ENCODE peak calls at places on chromosomes 11 and 22, in nine cellular contexts. M is body of pancreas; T is lower lobe of right lung; C is Peyer's patch; D is mammary epithelial cell; E is effector memory CD4-positive, alpha-beta T cell; A is cardiac muscle cell; Y is Panc1; H is lung. N is an unnamed sample.
A peak's percentile ranks its signal among the peaks of the same experiment; 100 is the strongest.

GRCh38 chr11:34263462-34264186 is 94.2 kb downstream of the ABTB2 start:
- DNase-seq in E (no peak), H (peak; percentile 75), D (peak; percentile 90), A (peak; percentile 75), T (peak; percentile 73), M (peak; percentile 82), C (peak; percentile 86), Y (peak; percentile 81), N (no peak)

GRCh38 chr22:43013355-43014061 is 1.4 kb downstream of the PACSIN2 start:
- DNase-seq in T (no peak), A (peak; percentile 36), Y (no peak), M (peak; percentile 33), H (no peak), E (no peak), D (peak; percentile 56), C (no peak), N (no peak)

GRCh38 chr11:34168642-34169051 is 63.2 kb downstream of the NAT10 start:
- DNase-seq in E (no peak), H (no peak), T (no peak), Y (no peak), A (no peak), C (no peak), M (no peak), D (no peak), N (no peak)

GRCh38 chr11:64341851-64342791 is 2.1 kb downstream of the CCDC88B start:
- DNase-seq in D (peak; percentile 91), C (peak; percentile 96), A (peak; percentile 93), Y (peak; percentile 43), E (peak; percentile 83), H (peak; percentile 94), T (peak; percentile 94), M (peak; percentile 97), N (peak; percentile 88)

GRCh38 chr11:117037279-117037951 is 60.8 kb downstream of the SIK3 start:
- DNase-seq in T (no peak), M (no peak), C (no peak), D (peak; percentile 35), E (no peak), A (no peak), Y (no peak), H (no peak), N (peak; percentile 34)

GRCh38 chr11:15199693-15200092 is 85.0 kb downstream of the INSC start:
- DNase-seq in M (peak; percentile 70), E (no peak), H (no peak), Y (no peak), D (peak; percentile 67), A (no peak), T (no peak), C (no peak), N (no peak)

GRCh38 chr11:111941963-111942362 is 4.8 kb downstream of the DIXDC1 start:
- DNase-seq in M (no peak), Y (no peak), H (no peak), C (no peak), D (peak; percentile 65), T (no peak), A (no peak), E (no peak), N (no peak)

GRCh38 chr11:115653926-115654325 is 149.7 kb upstream of the CADM1 start:
- DNase-seq in A (no peak), Y (no peak), M (no peak), H (no peak), D (no peak), T (no peak), C (peak; percentile 74), E (no peak), N (no peak)

GRCh38 chr22:49627217-49628181 is 200.2 kb downstream of the BRD1 start:
- DNase-seq in E (no peak), H (no peak), T (peak; percentile 35), C (no peak), M (no peak), D (no peak), A (no peak), Y (no peak), N (no peak)

GRCh38 chr11:95359756-95360155 is 128.8 kb upstream of the SESN3 start:
- DNase-seq in C (no peak), D (peak; percentile 46), E (no peak), M (no peak), A (no peak), T (no peak), Y (no peak), H (no peak), N (no peak)

GRCh38 chr11:122524532-122524882 is 131.0 kb upstream of the UBASH3B start:
- DNase-seq in E (no peak), H (no peak), C (no peak), M (no peak), A (peak; percentile 9), T (no peak), D (no peak), Y (no peak), N (no peak)

DNA sequence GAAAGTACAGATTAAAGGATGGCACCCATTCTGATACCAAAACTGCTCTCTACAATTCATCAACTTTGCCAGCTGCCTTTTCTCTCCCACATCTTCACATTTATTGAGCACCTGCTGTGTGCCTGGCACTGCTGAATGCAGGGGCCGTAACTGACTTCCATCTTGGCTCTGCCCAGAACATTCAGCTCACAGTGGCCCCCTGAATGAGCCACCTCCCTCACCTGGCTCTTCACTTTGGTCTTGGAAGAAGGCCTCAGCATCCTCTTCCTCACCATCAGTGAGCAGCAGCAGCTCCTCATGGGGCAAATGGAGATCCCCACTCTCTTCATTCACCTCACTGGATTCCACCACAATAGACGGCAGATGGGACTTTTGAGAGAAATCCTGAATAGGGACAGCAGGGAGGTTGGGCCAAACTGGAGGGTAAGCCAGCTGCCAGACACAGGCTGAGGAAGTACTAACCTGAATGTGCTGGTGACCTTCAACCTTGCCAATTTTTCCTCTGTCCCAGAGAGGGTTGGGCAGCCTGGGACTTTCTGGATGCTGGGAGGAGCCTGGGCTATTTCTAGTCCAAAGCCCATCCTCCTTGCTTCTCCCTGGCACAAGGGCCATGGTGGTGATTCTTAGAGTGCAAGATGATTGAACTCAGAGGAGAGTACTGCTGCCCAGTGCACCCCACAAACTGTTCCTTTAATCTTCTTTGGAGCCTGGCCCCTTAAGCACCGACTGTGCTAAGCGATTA is 1.9 kb upstream of the UQCC3 start:
- DNase-seq in A (no peak), T (no peak), C (peak; percentile 52), H (no peak), E (no peak), M (peak; percentile 65), D (no peak), Y (no peak), N (no peak)
- H3K4me1 ChIP-seq in A (peaks cover 23% of the 10 kb centered on the region), T (peaks cover 54% of the 10 kb centered on the region), C (peaks cover 26% of the 10 kb centered on the region), H (peaks cover 21% of the 10 kb centered on the region), E (peaks cover 31% of the 10 kb centered on the region), M (peaks cover 68% of the 10 kb centered on the region), D (peaks cover 26% of the 10 kb centered on the region), Y (peaks cover 33% of the 10 kb centered on the region), N (peaks cover 21% of the 10 kb centered on the region)

GRCh38 chr11:69985331-69985653 is 92.8 kb upstream of the ANO1 start:
- DNase-seq in D (no peak), E (no peak), T (no peak), Y (no peak), H (no peak), C (no peak), M (no peak), A (no peak), N (no peak)

GRCh38 chr11:69984457-69985261 is 93.5 kb upstream of the ANO1 start:
- DNase-seq in T (no peak), C (no peak), A (no peak), D (no peak), M (no peak), H (no peak), Y (no peak), E (no peak), N (no peak)

GRCh38 chr11:69983897-69984438 is 94.1 kb upstream of the ANO1 start:
- DNase-seq in Y (no peak), D (no peak), E (no peak), M (no peak), H (no peak), A (no peak), T (no peak), C (no peak), N (no peak)

GRCh38 chr11:69982675-69983570 is 95.2 kb upstream of the ANO1 start:
- DNase-seq in A (no peak), H (no peak), T (no peak), Y (no peak), M (no peak), C (no peak), D (no peak), E (no peak), N (no peak)

GRCh38 chr11:69983571-69983877 is 94.6 kb upstream of the ANO1 start:
- DNase-seq in Y (no peak), C (no peak), M (no peak), T (no peak), A (no peak), D (no peak), E (no peak), H (no peak), N (no peak)
- H3K27me3 ChIP-seq in Y (peaks cover 26% of the 10 kb centered on the region), C (peaks cover 22% of the 10 kb centered on the region), M (no peaks in the 10 kb centered on the region), T (peaks cover 60% of the 10 kb centered on the region), A (peaks cover 60% of the 10 kb centered on the region), D (no peaks in the 10 kb centered on the region), E (peaks cover 4% of the 10 kb centered on the region), H (no peaks in the 10 kb centered on the region), N (no peaks in the 10 kb centered on the region)

GRCh38 chr11:13338437-13339069 is 61.0 kb downstream of the BMAL1 start:
- DNase-seq in C (no peak), E (no peak), D (peak; percentile 76), A (peak; percentile 44), H (no peak), M (no peak), T (no peak), Y (peak; percentile 55), N (no peak)

GRCh38 chr11:13343067-13343466 is 65.5 kb downstream of the BMAL1 start:
- DNase-seq in A (no peak), D (no peak), E (no peak), C (no peak), Y (no peak), T (no peak), M (no peak), H (no peak), N (no peak)

GRCh38 chr11:13337986-13338436 is 60.4 kb downstream of the BMAL1 start:
- DNase-seq in C (no peak), E (no peak), Y (no peak), A (peak; percentile 61), D (no peak), M (no peak), H (no peak), T (no peak), N (no peak)

GRCh38 chr11:13339196-13340153 is 61.9 kb downstream of the BMAL1 start:
- DNase-seq in E (peak; percentile 29), M (no peak), T (no peak), D (peak; percentile 83), H (peak; percentile 36), Y (peak; percentile 57), C (no peak), A (peak; percentile 92), N (no peak)

DNA sequence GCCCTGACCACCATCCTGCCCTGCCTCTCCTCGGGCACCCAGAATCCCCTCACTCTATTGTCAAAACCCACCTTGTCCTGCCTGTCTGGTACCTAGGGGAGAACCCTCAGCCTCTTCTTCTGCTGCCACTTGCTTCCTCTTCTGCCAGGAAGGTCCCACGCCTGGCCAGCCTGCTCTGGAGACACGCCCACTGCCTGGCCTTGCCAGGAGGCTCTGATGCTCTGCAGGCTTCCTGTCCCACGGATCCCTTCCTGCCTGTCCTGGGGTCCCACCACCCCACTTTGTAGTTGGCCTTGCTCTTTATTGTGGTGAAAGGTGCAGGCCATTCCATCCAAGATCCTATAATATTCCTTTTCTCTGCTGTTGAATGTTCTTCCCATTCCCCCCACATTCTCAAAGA is 63.4 kb downstream of the BMAL1 start:
- DNase-seq in M (no peak), Y (no peak), T (peak; percentile 63), E (no peak), D (no peak), A (no peak), C (no peak), H (no peak), N (no peak)
- H3K4me1 ChIP-seq in M (peaks cover 35% of the 10 kb centered on the region), Y (peaks cover 22% of the 10 kb centered on the region), T (peaks cover 33% of the 10 kb centered on the region), E (peaks cover 17% of the 10 kb centered on the region), D (peaks cover 47% of the 10 kb centered on the region), A (no peaks in the 10 kb centered on the region), C (peaks cover 17% of the 10 kb centered on the region), H (peaks cover 18% of the 10 kb centered on the region), N (peaks cover 21% of the 10 kb centered on the region)

GRCh38 chr11:17479284-17480214 is 2.9 kb upstream of the ABCC8 start:
- DNase-seq in E (no peak), C (peak; percentile 51), T (no peak), D (peak; percentile 48), Y (no peak), H (no peak), M (peak; percentile 43), A (peak; percentile 40), N (no peak)
- H3K27me3 ChIP-seq in E (no peaks in the 10 kb centered on the region), C (peaks cover 12% of the 10 kb centered on the region), T (peaks cover 41% of the 10 kb centered on the region), D (peaks cover 22% of the 10 kb centered on the region), Y (peaks cover 16% of the 10 kb centered on the region), H (peaks cover 9% of the 10 kb centered on the region), M (no peaks in the 10 kb centered on the region), A (peaks cover 45% of the 10 kb centered on the region), N (no peaks in the 10 kb centered on the region)